ENCODE peak calls at places on chromosome 4, in eight cellular contexts. Q is heart right ventricle; H is CD8-positive, alpha-beta memory T cell; W is tibial nerve; X is ascending aorta; O is CD4-positive, alpha-beta T cell; L is lung; C is stomach. J is an unnamed sample. For H3K9me3 and H3K27me3, the result is how much of the 10 kb centered on the place peaks cover.

GRCh38 chr4:156101571-156101970 is 147.9 kb upstream of the CTSO start:
- DNase-seq in Q (no peak), H (no peak), W (no peak), X (no peak), O (no peak), L (no peak), C (no peak), J (no peak)

GRCh38 chr4:108370826-108371225 is 202.1 kb upstream of the LEF1 start:
- DNase-seq in Q (no peak), H (no peak), W (no peak), X (no peak), O (no peak), L (no peak), C (no peak), J (no peak)

GRCh38 chr4:173521474-173522159 is 8.4 kb downstream of the HAND2 start:
- DNase-seq in Q (peak), H (no peak), W (no peak), X (no peak), O (no peak), L (no peak), C (no peak), J (no peak)

GRCh38 chr4:31294655-31295054 is 574.5 kb downstream of the PCDH7 start:
- DNase-seq in Q (no peak), H (no peak), W (no peak), X (no peak), O (no peak), L (no peak), C (no peak), J (no peak)

GRCh38 chr4:185210102-185210981 is 944 bp downstream of the SNX25 start:
- DNase-seq in Q (peak), H (peak), W (no peak), X (peak), O (peak), L (no peak), C (peak), J (peak)

GRCh38 chr4:1491630-1492457 is 85.6 kb upstream of the NKX1-1 start:
- DNase-seq in Q (no peak), H (no peak), W (no peak), X (no peak), O (no peak), L (no peak), C (no peak), J (no peak)

GRCh38 chr4:13236485-13236884 is 247.7 kb downstream of the RAB28 start:
- DNase-seq in Q (no peak), H (no peak), W (no peak), X (no peak), O (no peak), L (no peak), C (no peak), J (no peak)

GRCh38 chr4:79249879-79250503 is 75.9 kb downstream of the NAA11 start:
- DNase-seq in Q (no peak), H (no peak), W (no peak), X (no peak), O (no peak), L (no peak), C (no peak), J (no peak)

GRCh38 chr4:61200991-61201526 is 933 bp downstream of the ADGRL3 start:
- DNase-seq in Q (no peak), H (no peak), W (no peak), X (no peak), O (no peak), L (no peak), C (no peak), J (no peak)

GRCh38 chr4:148061795-148062194 is 329.9 kb downstream of the ARHGAP10 start:
- DNase-seq in Q (no peak), H (no peak), W (no peak), X (no peak), O (no peak), L (no peak), C (no peak), J (peak)

GRCh38 chr4:1990676-1991075 is 18.1 kb downstream of the NELFA start:
- DNase-seq in Q (no peak), H (no peak), W (no peak), X (no peak), O (no peak), L (no peak), C (no peak), J (no peak)

GRCh38 chr4:40262079-40262528 is 65.3 kb downstream of the RHOH start:
- DNase-seq in Q (no peak), H (no peak), W (no peak), X (no peak), O (no peak), L (no peak), C (no peak), J (no peak)

GRCh38 chr4:48752256-48752655 is 27.8 kb downstream of the FRYL start:
- DNase-seq in Q (no peak), H (no peak), W (no peak), X (no peak), O (no peak), L (no peak), C (no peak), J (no peak)

GRCh38 chr4:31100551-31100950 is 380.4 kb downstream of the PCDH7 start:
- DNase-seq in Q (no peak), H (no peak), W (no peak), X (no peak), O (no peak), L (no peak), C (no peak), J (no peak)

GRCh38 chr4:99252746-99253145 is 33.7 kb upstream of the ADH6 start:
- DNase-seq in Q (no peak), H (no peak), W (no peak), X (no peak), O (no peak), L (no peak), C (no peak), J (no peak)

GRCh38 chr4:145546556-145546955 is 64.9 kb downstream of the SMAD1 start:
- DNase-seq in Q (no peak), H (no peak), W (no peak), X (no peak), O (no peak), L (no peak), C (no peak), J (no peak)

GRCh38 chr4:123340381-123340701 is 56.3 kb upstream of the SPRY1 start:
- DNase-seq in Q (no peak), H (no peak), W (no peak), X (no peak), O (no peak), L (no peak), C (no peak), J (no peak)

GRCh38 chr4:67288964-67289363 is 256.3 kb downstream of the CENPC start:
- DNase-seq in Q (no peak), H (no peak), W (no peak), X (no peak), O (no peak), L (no peak), C (no peak), J (no peak)

GRCh38 chr4:3756343-3757059 is 9.7 kb upstream of the ADRA2C start:
- DNase-seq in Q (no peak), H (no peak), W (no peak), X (no peak), O (no peak), L (no peak), C (no peak), J (no peak)

GRCh38 chr4:2929469-2929868 is 33.7 kb downstream of the NOP14 start:
- DNase-seq in Q (peak), H (no peak), W (no peak), X (no peak), O (no peak), L (no peak), C (peak), J (no peak)

GRCh38 chr4:52001616-52002015 is 18.5 kb downstream of the LRRC66 start:
- DNase-seq in Q (no peak), H (no peak), W (no peak), X (no peak), O (no peak), L (no peak), C (no peak), J (no peak)

GRCh38 chr4:145435646-145436045 is 46.0 kb upstream of the SMAD1 start:
- DNase-seq in Q (no peak), H (no peak), W (no peak), X (no peak), O (no peak), L (no peak), C (no peak), J (no peak)

GRCh38 chr4:71607780-71608673 is 175.9 kb downstream of the GC start:
- DNase-seq in Q (no peak), H (no peak), W (no peak), X (no peak), O (no peak), L (no peak), C (no peak), J (no peak)

GRCh38 chr4:41442818-41443217 is 95.1 kb upstream of the LIMCH1 start:
- DNase-seq in Q (no peak), H (no peak), W (no peak), X (no peak), O (no peak), L (no peak), C (no peak), J (no peak)

GRCh38 chr4:13860126-13860525 is 232.6 kb upstream of the BOD1L1 start:
- DNase-seq in Q (no peak), H (no peak), W (no peak), X (no peak), O (no peak), L (no peak), C (no peak), J (no peak)

GRCh38 chr4:80024335-80024734 is 48.7 kb downstream of the ANTXR2 start:
- DNase-seq in Q (no peak), H (no peak), W (no peak), X (no peak), O (no peak), L (no peak), C (no peak), J (no peak)

GRCh38 chr4:20944451-20944850 is 244.2 kb downstream of the PACRGL start:
- DNase-seq in Q (no peak), H (no peak), W (no peak), X (no peak), O (no peak), L (no peak), C (no peak), J (no peak)

GRCh38 chr4:81623434-81623833 is 151.7 kb upstream of the RASGEF1B start:
- DNase-seq in Q (no peak), H (no peak), W (no peak), X (no peak), O (no peak), L (no peak), C (no peak), J (no peak)

GRCh38 chr4:141102367-141102766 is 30.9 kb downstream of the RNF150 start:
- DNase-seq in Q (no peak), H (no peak), W (no peak), X (no peak), O (no peak), L (no peak), C (no peak), J (no peak)

GRCh38 chr4:2248821-2249261 is 6.9 kb upstream of the HAUS3 start:
- DNase-seq in Q (no peak), H (no peak), W (peak), X (peak), O (no peak), L (no peak), C (no peak), J (no peak)

GRCh38 chr4:41256740-41257256 is at the start of gene UCHL1:
- DNase-seq in Q (peak), H (no peak), W (no peak), X (peak), O (no peak), L (no peak), C (peak), J (no peak)

GRCh38 chr4:43550981-43551627 is 658.6 kb downstream of the GRXCR1 start:
- DNase-seq in Q (no peak), H (no peak), W (no peak), X (no peak), O (no peak), L (no peak), C (no peak), J (no peak)
- H3K9me3 ChIP-seq in Q (under half), H (under half), W (under half), X (under half), O (under half), L (under half), C (under half), J (under half)

DNA sequence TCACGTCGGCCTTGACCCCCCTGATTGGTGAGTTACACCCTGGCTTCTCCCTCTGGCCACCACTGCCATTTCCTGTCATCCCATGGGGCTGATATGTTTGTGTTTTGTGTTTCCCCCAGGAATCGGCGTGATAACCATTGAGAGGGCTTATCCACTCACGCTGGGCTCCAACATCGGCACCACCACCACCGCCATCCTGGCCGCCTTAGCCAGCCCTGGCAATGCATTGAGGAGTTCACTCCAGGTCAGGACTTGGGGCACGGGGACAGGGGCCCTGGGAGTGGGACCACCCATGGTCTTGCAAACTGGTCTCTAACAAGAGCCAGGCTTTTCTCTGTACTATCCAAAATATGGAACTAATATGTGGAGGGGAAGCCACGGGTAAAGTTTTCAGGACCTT is 18.7 kb downstream of the SLC34A2 start:
- DNase-seq in Q (no peak), H (no peak), W (no peak), X (no peak), O (no peak), L (no peak), C (no peak), J (no peak)
- H3K27me3 ChIP-seq in Q (under half), H (under half), W (under half), X (under half), O (under half), L (under half), C (under half), J (under half)

DNA sequence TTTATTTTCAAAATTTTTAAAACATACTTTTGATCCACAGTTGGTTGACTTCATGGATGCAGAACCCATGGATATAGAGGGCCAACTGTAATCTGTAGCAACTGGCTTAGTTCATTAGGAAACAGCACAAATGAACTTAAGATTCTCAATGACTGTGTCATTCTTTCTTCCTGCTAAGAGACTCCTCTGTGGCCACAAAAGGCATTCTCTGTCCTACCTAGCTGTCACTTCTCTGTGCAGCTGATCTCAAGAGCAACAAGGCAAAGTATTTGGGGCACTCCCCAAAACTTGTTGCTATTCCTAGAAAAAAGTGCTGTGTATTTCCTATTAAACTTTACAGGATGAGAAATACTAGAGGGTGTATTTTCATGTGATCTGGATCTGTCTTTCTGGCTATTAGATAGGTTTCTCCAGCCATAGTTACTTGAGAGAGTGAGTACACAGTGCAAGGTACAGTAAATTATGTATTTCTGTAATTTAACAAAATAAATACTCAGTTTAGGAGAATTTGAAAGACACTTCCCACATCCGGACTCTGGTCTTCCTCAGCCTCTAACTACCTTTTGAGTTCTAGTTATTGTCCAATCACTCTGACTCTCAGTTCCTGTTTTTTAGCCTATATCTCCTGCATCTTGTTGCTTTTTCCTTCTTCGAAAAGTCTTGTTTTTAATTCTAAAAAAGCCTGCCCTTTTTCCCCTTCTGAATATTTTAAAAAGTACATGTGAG is 21.8 kb downstream of the TLR2 start:
- DNase-seq in Q (no peak), H (no peak), W (no peak), X (no peak), O (no peak), L (no peak), C (no peak), J (no peak)
- H3K27ac ChIP-seq in Q (no peak), H (no peak), W (no peak), X (no peak), O (no peak), L (no peak), C (no peak), J (no peak)

DNA sequence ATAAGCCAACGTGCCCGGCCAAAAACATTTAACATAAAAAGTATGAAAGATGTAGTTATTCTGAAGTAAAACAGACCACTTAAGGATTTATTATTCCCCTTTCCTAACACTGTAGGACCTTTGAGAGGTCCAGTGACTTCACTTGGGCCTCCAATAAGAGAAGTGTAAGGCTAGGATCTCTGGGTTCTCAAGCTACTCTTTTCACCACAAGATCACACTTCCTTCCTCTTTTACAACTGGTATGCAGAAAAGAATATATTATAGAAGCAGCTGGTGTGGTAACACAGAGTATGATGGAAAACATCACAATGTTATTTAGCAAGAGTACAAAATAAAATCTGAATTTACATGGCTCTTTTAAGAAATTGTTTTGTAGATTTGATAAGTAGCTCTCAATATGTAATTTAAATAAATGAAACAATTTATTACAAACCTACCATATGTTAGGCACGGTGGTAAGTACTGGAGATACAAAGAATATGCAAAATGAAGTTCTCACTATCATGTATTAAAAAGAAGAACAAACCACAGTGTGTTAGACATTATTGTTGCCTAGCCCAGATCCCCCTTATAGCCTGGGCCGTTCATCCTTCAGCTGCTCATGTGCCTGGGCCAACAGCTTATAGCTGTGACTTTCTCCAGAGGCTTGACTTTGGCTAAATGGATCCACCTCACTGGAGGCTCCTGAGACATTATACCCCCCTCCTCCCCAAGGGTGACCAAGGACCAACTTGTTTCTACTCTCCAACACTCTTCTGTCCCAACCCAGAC is 30.0 kb upstream of the CCNG2 start:
- DNase-seq in Q (no peak), H (no peak), W (no peak), X (no peak), O (no peak), L (no peak), C (no peak), J (no peak)
- H3K9me3 ChIP-seq in Q (under half), H (under half), W (under half), X (under half), O (under half), L (under half), C (under half), J (under half)

DNA sequence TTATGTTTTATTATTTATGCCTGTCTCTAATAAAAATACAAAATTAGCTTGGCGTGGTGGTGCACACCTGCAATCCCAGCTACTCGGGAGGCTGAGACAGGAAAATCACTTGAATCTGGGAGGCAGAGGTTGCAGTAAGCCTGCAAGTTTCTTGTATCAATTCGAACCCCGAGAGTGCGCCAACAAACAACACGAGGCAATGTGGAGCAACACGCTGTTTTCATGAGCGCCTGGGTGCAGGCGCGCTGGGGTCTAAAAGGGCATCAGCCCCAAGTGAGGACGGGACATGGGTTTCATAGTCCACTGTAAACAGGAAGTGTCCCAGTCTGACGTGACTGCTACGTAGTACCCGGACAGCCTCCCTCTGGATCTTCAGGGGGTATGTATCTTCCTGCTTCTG is 1634.6 kb upstream of the AGA start:
- DNase-seq in Q (no peak), H (no peak), W (no peak), X (no peak), O (no peak), L (no peak), C (no peak), J (no peak)
- H3K27me3 ChIP-seq in Q (under half), H (under half), W (under half), X (under half), O (under half), L (under half), C (under half), J (under half)

J was measured in small intestine.